ENCODE peak calls at places on chromosomes 11 and 22, in five cellular contexts. D is H9, Z is neural progenitor cell, R is DND-41, K is HCT116. O is an unnamed sample.

GRCh38 chr11:110531056-110531756 is 101.5 kb downstream of the FDX1 start:
- DNase-seq in K (no peak), R (no peak), D (no peak), Z (no peak), O (no peak)

GRCh38 chr11:70735976-70736375 is 337.6 kb downstream of the CTTN start:
- DNase-seq in R (no peak), Z (no peak), K (no peak), D (no peak), O (peak)

GRCh38 chr11:57205046-57205671 is 23.4 kb downstream of the LRRC55 start:
- DNase-seq in D (peak), R (no peak), K (no peak), Z (no peak), O (no peak)

GRCh38 chr11:1877211-1878133 is 14.2 kb downstream of the PRR33 start:
- DNase-seq in Z (no peak), D (no peak), R (no peak), K (no peak), O (peak)

GRCh38 chr22:38850941-38851849 is 7.4 kb upstream of the NPTXR start:
- DNase-seq in D (no peak), Z (no peak), R (no peak), K (peak), O (peak)

GRCh38 chr11:7597620-7598019 is 75.7 kb downstream of the CYB5R2 start:
- DNase-seq in Z (no peak), D (no peak), K (no peak), R (no peak), O (peak)

GRCh38 chr22:48644108-48644507 is 1183.6 kb downstream of the BRD1 start:
- DNase-seq in K (no peak), D (no peak), Z (no peak), R (peak), O (no peak)

GRCh38 chr11:64313491-64314145 is 3.7 kb downstream of the TRMT112 start:
- DNase-seq in Z (no peak), K (no peak), R (no peak), D (no peak), O (peak)

GRCh38 chr11:71446942-71447688 is 1.1 kb downstream of the DHCR7 start:
- DNase-seq in Z (peak), D (no peak), K (no peak), R (no peak), O (peak)

GRCh38 chr11:61727401-61727811 is 25.0 kb upstream of the MYRF start:
- DNase-seq in D (no peak), R (no peak), Z (no peak), K (no peak), O (no peak)

GRCh38 chr22:17471901-17472566 is 91.3 kb upstream of the SLC25A18 start:
- DNase-seq in K (no peak), R (no peak), D (no peak), Z (peak), O (no peak)

GRCh38 chr11:126791446-126791845 is 209.1 kb downstream of the KIRREL3 start:
- DNase-seq in R (no peak), D (peak), K (no peak), Z (peak), O (no peak)

GRCh38 chr22:43931771-43932170 is 8.2 kb downstream of the PNPLA3 start:
- DNase-seq in R (no peak), Z (no peak), K (no peak), D (no peak), O (no peak)

GRCh38 chr11:29162490-29162889 is 854.3 kb downstream of the KCNA4 start:
- DNase-seq in K (no peak), Z (no peak), R (no peak), D (no peak), O (no peak)

GRCh38 chr11:111044751-111045407 is 200.6 kb upstream of the POU2AF2 start:
- DNase-seq in Z (no peak), D (no peak), K (no peak), R (no peak), O (no peak)

GRCh38 chr11:130181295-130182272 is 22.0 kb downstream of the ST14 start:
- DNase-seq in R (no peak), K (no peak), D (no peak), Z (no peak), O (no peak)

GRCh38 chr11:32090774-32091370 is at the start of gene RCN1:
- DNase-seq in R (peak), Z (peak), K (no peak), D (peak), O (peak)

GRCh38 chr11:61567286-61568061 is 13.4 kb downstream of the SYT7 start:
- DNase-seq in D (peak), K (peak), Z (peak), R (peak), O (peak)

GRCh38 chr11:72308226-72309073 is 64.5 kb upstream of the PHOX2A start:
- DNase-seq in R (no peak), Z (no peak), D (no peak), K (no peak), O (no peak)

GRCh38 chr11:128496684-128497056 is 90.7 kb downstream of the ETS1 start:
- DNase-seq in K (no peak), Z (no peak), R (no peak), D (no peak), O (no peak)

GRCh38 chr11:65718531-65718930 is 2.1 kb downstream of the RNASEH2C start:
- DNase-seq in Z (no peak), D (no peak), K (no peak), R (no peak), O (no peak)

GRCh38 chr11:68374531-68374930 is 62.1 kb downstream of the LRP5 start:
- DNase-seq in R (no peak), K (no peak), Z (no peak), D (no peak), O (no peak)

GRCh38 chr22:22578702-22579424 is 19.8 kb upstream of the PRAME start:
- DNase-seq in K (no peak), R (no peak), Z (no peak), D (no peak), O (peak)

GRCh38 chr11:112211556-112211955 is 14.7 kb upstream of the PTS start:
- DNase-seq in K (no peak), Z (no peak), D (no peak), R (no peak), O (no peak)

GRCh38 chr22:42972592-42973535 is 42.1 kb downstream of the PACSIN2 start:
- DNase-seq in D (no peak), K (no peak), R (no peak), Z (no peak), O (no peak)

GRCh38 chr22:49550766-49551362 is 276.8 kb downstream of the BRD1 start:
- DNase-seq in R (no peak), D (no peak), Z (no peak), K (no peak), O (no peak)

GRCh38 chr22:23603266-23603665 is 23.2 kb upstream of the IGLL1 start:
- DNase-seq in K (no peak), R (no peak), Z (no peak), D (no peak), O (no peak)

GRCh38 chr22:46082633-46083032 is 67.7 kb upstream of the PPARA start:
- DNase-seq in Z (no peak), K (no peak), D (no peak), R (no peak), O (no peak)

GRCh38 chr11:113613619-113614018 is 92.5 kb downstream of the TMPRSS5 start:
- DNase-seq in Z (no peak), D (no peak), R (no peak), K (no peak), O (no peak)

GRCh38 chr11:109033627-109034340 is 368.9 kb downstream of the DDX10 start:
- DNase-seq in R (no peak), Z (no peak), K (no peak), D (no peak), O (no peak)

GRCh38 chr11:114354076-114354475 is 46.2 kb downstream of the C11orf71 start:
- DNase-seq in K (no peak), R (no peak), Z (no peak), D (no peak), O (no peak)

GRCh38 chr11:133214646-133215045 is 317.7 kb downstream of the OPCML start:
- DNase-seq in K (no peak), D (no peak), Z (no peak), R (no peak), O (no peak)

GRCh38 chr11:72758690-72759389 is 6.6 kb upstream of the ARAP1 start:
- DNase-seq in Z (no peak), K (no peak), D (no peak), R (no peak), O (peak)

GRCh38 chr11:118532091-118532490 is 1.1 kb downstream of the TMEM25 start:
- DNase-seq in D (no peak), Z (no peak), K (no peak), R (no peak), O (peak)

GRCh38 chr11:43868852-43869567 is 11.6 kb upstream of the ALKBH3 start:
- DNase-seq in D (no peak), R (peak), Z (no peak), K (no peak), O (no peak)

GRCh38 chr11:107482234-107482633 is 24.6 kb upstream of the CWF19L2 start:
- DNase-seq in R (no peak), K (no peak), Z (no peak), D (no peak), O (no peak)
- H3K27ac ChIP-seq in R (no peak), K (no peak), Z (no peak), D (no peak), O (no peak)

GRCh38 chr11:79328402-79328801 is 112.4 kb downstream of the TENM4 start:
- DNase-seq in Z (no peak), R (no peak), D (no peak), K (no peak), O (no peak)

GRCh38 chr11:79329561-79329960 is 111.3 kb downstream of the TENM4 start:
- DNase-seq in R (no peak), D (no peak), Z (no peak), K (no peak), O (no peak)

GRCh38 chr11:79332017-79332416 is 108.8 kb downstream of the TENM4 start:
- DNase-seq in R (no peak), D (no peak), K (no peak), Z (no peak), O (no peak)

GRCh38 chr11:79333381-79333780 is 107.4 kb downstream of the TENM4 start:
- DNase-seq in Z (no peak), R (no peak), D (no peak), K (no peak), O (no peak)

DNA sequence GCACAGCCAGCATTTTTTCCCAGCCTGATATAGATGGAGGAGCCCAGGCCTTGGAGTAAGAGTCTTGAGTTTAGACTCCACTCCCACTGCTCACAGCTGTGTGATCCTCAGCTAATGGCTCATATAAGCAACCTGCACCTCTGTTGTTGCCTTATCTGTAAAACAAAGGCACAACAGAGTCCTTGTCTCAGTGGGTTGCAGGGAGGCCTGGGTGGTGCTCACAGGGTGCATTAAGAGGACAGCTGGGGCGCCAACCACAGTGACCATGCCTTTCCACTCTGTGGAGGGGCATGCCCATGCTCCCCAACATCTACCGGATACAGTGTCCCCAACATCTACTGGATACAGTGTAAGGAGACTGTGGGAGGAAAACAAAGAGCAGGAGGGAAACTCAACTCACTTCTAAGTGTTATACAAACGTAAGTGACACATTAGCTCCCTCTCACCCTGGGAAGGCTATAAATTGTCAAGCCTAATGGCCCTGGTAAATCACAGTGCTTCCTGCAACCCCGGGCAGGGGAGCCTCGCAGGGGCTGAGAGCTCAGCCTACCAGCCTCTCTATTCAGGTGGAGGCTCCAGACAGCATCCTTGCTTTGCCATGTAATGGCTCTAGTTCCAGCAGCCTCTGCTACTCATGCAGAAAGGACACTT is 109.5 kb downstream of the TENM4 start:
- DNase-seq in Z (peak), D (no peak), R (no peak), K (no peak), O (no peak)
- H3K9ac ChIP-seq in Z (no peak), D (no peak), R (no peak), K (no peak), O (no peak)

DNA sequence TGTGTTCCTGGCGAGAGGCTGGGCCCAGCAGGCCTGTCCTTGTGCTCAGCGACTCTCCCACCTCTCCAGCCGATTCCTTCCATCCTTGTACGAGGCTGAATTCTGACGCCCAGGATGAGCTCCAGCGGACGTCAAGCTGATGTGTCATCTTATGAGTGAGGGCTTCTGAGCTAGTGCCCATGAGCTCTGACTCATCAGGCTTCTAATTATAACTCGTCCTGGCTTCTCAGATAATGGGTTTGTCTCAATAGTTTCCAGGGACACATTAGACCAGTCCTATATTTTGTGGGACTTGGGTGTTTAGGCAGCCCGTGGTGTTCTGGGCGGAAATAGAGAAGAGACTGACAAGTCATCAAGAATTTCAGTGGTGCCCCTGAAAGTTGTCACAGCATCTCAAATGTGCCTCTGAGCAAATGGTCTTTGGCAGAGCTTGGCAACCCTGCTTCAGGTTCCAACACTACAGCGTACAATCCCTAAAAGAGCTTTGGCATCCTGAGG is 108.2 kb upstream of the CD44 start:
- DNase-seq in Z (no peak), K (peak), R (no peak), D (no peak), O (no peak)
- H3K27ac ChIP-seq in Z (no peak), K (peak), R (no peak), D (no peak), O (no peak)

GRCh38 chr11:93541884-93542752 is 1.1 kb downstream of the SMCO4 start:
- DNase-seq in Z (peak), K (no peak), R (peak), D (peak), O (peak)

GRCh38 chr11:93542753-93543246 is 391 bp downstream of the SMCO4 start:
- DNase-seq in K (no peak), R (no peak), D (peak), Z (no peak), O (peak)

GRCh38 chr11:93541154-93541553 is 2.0 kb downstream of the SMCO4 start:
- DNase-seq in K (no peak), D (no peak), Z (no peak), R (no peak), O (no peak)

GRCh38 chr11:93545566-93545965 is 2.4 kb upstream of the SMCO4 start:
- DNase-seq in Z (no peak), K (no peak), D (no peak), R (no peak), O (no peak)

GRCh38 chr11:93543292-93543977 is at the start of gene SMCO4:
- DNase-seq in K (peak), D (peak), R (peak), Z (peak), O (peak)
- H3K9ac ChIP-seq in K (peak), D (peak), R (peak), Z (peak), O (peak)

DNA sequence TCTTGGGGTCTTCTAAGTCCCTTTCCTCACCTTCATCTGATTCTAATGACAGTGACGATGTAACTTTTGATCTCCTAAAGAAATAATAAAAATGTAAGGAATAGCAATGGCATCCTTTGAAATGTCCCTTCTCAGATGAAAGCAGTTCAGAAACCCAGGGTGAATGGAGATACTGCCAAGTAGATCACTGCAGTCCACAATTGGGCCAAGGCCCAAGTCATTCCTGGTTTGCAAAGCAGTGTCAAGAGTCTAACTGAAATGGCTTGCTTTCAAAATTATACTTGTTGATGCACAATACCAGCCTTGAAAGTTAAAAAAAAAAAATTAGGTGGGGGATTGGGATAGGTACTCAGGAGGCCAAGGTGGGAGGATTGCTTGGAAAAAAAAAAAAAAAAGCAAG is 20.4 kb downstream of the ASCC2 start:
- DNase-seq in K (no peak), D (no peak), Z (no peak), R (no peak), O (no peak)
- H3K27ac ChIP-seq in K (no peak), D (no peak), Z (no peak), R (no peak), O (no peak)

DNA sequence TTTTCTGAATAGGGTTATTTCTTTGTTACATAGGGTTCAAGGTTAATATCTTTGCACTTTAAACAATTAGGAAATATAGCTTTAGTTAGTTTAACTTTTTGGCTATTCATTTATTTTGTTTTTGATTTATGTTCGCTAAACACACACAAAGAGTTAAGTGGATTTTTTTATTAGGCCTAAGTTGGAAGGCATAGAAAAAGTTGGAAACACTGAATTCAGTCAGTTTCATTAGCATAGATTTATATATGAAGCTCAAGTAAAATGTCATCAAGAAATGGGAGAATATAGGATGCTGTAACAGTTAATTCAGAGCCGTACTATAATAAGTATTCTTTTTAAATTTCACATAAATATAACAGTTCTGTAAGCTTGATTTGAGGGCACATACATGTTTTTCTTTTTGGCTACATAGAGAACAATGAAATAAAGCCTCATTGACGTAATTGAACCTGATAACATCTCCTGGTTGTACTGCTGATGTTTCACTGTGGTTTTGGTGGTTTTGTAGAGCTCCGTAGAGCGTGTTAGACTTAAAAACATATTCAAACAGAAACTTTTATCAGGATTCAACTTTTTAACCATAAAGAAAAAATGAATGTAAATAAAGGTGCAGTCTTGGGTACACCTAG is 121.4 kb downstream of the PDE3B start:
- DNase-seq in D (no peak), K (no peak), Z (no peak), R (peak), O (no peak)
- H3K9ac ChIP-seq in D (no peak), K (no peak), Z (no peak), R (no peak), O (no peak)

DNA sequence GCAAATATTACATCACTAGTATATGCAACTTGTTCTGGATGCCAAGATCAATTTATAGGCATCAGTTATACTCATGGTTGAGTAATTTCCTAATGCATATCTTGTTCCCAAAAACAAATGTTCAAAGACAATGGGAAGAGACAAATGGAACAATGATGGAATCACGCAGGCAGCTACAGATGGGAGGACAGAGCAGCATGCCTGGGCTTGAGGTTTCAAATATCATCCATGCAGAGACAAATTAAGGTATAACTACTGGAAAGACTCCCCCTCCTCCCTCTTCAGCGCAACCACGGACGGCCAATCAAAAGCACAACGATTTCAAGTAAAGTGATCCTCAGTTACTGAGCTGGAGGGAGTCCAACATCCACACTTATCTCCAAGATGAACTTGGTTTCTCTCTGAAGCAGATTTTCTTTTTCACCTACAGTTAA is 106.8 kb downstream of the CCDC83 start:
- DNase-seq in D (no peak), K (no peak), R (no peak), Z (no peak), O (no peak)
- H3K27ac ChIP-seq in D (no peak), K (no peak), R (no peak), Z (no peak), O (no peak)

GRCh38 chr11:27614092-27614491 is 86.2 kb downstream of the BDNF start:
- DNase-seq in K (no peak), R (no peak), Z (no peak), D (no peak), O (no peak)
- H3K9ac ChIP-seq in K (no peak), R (no peak), Z (no peak), D (no peak), O (no peak)